ENCODE peak calls at places on chromosomes 13 and 19, in eight cellular contexts. X is HCT116, I is GM23338, S is K562, C is GM12878, F is endothelial cell of umbilical vein, Q is HepG2, A is H1. U is an unnamed sample.

GRCh38 chr13:45621950-45622349 is 6.4 kb upstream of the ERICH6B start:
- DNase-seq in X (no peak), I (peak; percentile 80), S (no peak), C (no peak), F (no peak), Q (no peak), A (peak; percentile 59), U (no peak)

GRCh38 chr13:41004875-41005693 is 14.0 kb downstream of the ELF1 start:
- DNase-seq in X (no peak), I (no peak), S (peak; percentile 63), C (peak; percentile 79), F (peak; percentile 34), Q (no peak), A (no peak), U (no peak)

GRCh38 chr13:27442797-27443196 is 7.6 kb downstream of the MTIF3 start:
- DNase-seq in X (no peak), I (no peak), S (no peak), C (no peak), F (no peak), Q (no peak), A (no peak), U (no peak)

GRCh38 chr19:12983561-12984142 is 11.6 kb upstream of the NFIX start:
- DNase-seq in X (peak; percentile 36), I (peak; percentile 80), S (peak; percentile 79), C (no peak), F (peak; percentile 83), Q (peak; percentile 53), A (peak; percentile 97), U (no peak)

GRCh38 chr19:44552324-44552723 is 22.8 kb upstream of the CEACAM20 start:
- DNase-seq in X (peak; percentile 63), I (peak; percentile 87), S (peak; percentile 78), C (no peak), F (peak; percentile 45), Q (peak; percentile 47), A (peak; percentile 95), U (no peak)

GRCh38 chr13:35908221-35908620 is 223.0 kb downstream of the DCLK1 start:
- DNase-seq in X (no peak), I (no peak), S (no peak), C (no peak), F (no peak), Q (no peak), A (no peak), U (no peak)

GRCh38 chr19:43776285-43776684 is 4.5 kb downstream of the KCNN4 start:
- DNase-seq in X (no peak), I (no peak), S (peak; percentile 69), C (no peak), F (no peak), Q (no peak), A (no peak), U (no peak)

GRCh38 chr19:10270180-10270615 is 722 bp upstream of the ICAM1 start:
- DNase-seq in X (no peak), I (peak; percentile 47), S (peak; percentile 69), C (no peak), F (no peak), Q (no peak), A (peak; percentile 57), U (no peak)

GRCh38 chr13:37476874-37477273 is 121.7 kb downstream of the POSTN start:
- DNase-seq in X (no peak), I (no peak), S (no peak), C (no peak), F (no peak), Q (no peak), A (no peak), U (no peak)

GRCh38 chr13:27965343-27965739 is 3.8 kb downstream of the CDX2 start:
- DNase-seq in X (no peak), I (peak; percentile 52), S (no peak), C (no peak), F (no peak), Q (no peak), A (no peak), U (no peak)

GRCh38 chr13:69101841-69102240 is 1005.8 kb upstream of the ATXN8OS start:
- DNase-seq in X (no peak), I (no peak), S (no peak), C (no peak), F (no peak), Q (no peak), A (no peak), U (no peak)

GRCh38 chr13:111882351-111882750 is 184.6 kb upstream of the SOX1 start:
- DNase-seq in X (no peak), I (no peak), S (no peak), C (no peak), F (no peak), Q (no peak), A (no peak), U (no peak)

GRCh38 chr13:99959127-99959529 is 12.4 kb downstream of the ZIC5 start:
- DNase-seq in X (no peak), I (peak; percentile 25), S (no peak), C (no peak), F (no peak), Q (no peak), A (no peak), U (no peak)
- TF ChIP-seq EZH2 in X (no peak), I (peak; percentile 69), S (no peak), C (no peak), F (peak; percentile 93), Q (no peak), A (peak; percentile 52), U (no peak)

GRCh38 chr19:6091771-6092291 is 18.5 kb downstream of the RFX2 start:
- DNase-seq in X (no peak), I (no peak), S (no peak), C (no peak), F (no peak), Q (no peak), A (no peak), U (no peak)

GRCh38 chr19:6088677-6089063 is 21.6 kb downstream of the RFX2 start:
- DNase-seq in X (no peak), I (no peak), S (peak; percentile 44), C (no peak), F (peak; percentile 64), Q (no peak), A (no peak), U (no peak)

GRCh38 chr19:6092329-6093286 is 17.7 kb downstream of the RFX2 start:
- DNase-seq in X (peak; percentile 48), I (peak; percentile 85), S (peak; percentile 90), C (no peak), F (peak; percentile 70), Q (peak; percentile 56), A (no peak), U (no peak)

GRCh38 chr19:6087074-6087506 is 23.2 kb downstream of the RFX2 start:
- DNase-seq in X (no peak), I (peak; percentile 18), S (peak; percentile 77), C (peak; percentile 40), F (no peak), Q (peak; percentile 75), A (no peak), U (no peak)

DNA sequence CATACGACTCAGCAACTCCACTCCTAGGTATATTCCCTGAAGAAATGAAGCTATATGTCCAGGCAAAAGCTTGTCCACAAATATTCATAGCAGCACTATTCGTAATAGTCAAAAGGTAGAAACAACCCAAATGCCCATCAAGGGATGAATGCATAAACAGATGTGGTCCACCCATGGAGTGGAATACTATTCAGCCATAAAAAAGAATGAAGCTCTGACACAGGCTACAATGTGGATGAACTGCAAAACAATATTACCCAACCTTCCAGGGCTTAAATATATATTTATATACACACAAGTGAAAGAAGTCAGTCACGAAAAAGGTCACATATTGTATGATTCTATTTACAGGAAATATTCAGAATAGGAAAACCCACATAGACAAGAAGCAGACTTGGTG is 19.7 kb downstream of the RFX2 start:
- DNase-seq in X (no peak), I (no peak), S (no peak), C (no peak), F (no peak), Q (no peak), A (no peak), U (no peak)
- TF ChIP-seq POLR2AphosphoS5 in X (no peak), I (no peak), S (no peak), C (no peak), F (no peak), Q (no peak), A (no peak), U (no peak)

GRCh38 chr19:1286451-1286858 is 782 bp downstream of the EFNA2 start:
- DNase-seq in X (no peak), I (no peak), S (no peak), C (no peak), F (no peak), Q (no peak), A (no peak), U (no peak)

GRCh38 chr19:1285737-1286360 is at the start of gene EFNA2:
- DNase-seq in X (no peak), I (no peak), S (peak; percentile 34), C (no peak), F (no peak), Q (no peak), A (no peak), U (no peak)

GRCh38 chr19:1287622-1288527 is 2.2 kb downstream of the EFNA2 start:
- DNase-seq in X (no peak), I (no peak), S (no peak), C (no peak), F (no peak), Q (no peak), A (no peak), U (no peak)

GRCh38 chr19:1288528-1289394 is 3.1 kb downstream of the EFNA2 start:
- DNase-seq in X (no peak), I (no peak), S (no peak), C (no peak), F (no peak), Q (no peak), A (no peak), U (no peak)

DNA sequence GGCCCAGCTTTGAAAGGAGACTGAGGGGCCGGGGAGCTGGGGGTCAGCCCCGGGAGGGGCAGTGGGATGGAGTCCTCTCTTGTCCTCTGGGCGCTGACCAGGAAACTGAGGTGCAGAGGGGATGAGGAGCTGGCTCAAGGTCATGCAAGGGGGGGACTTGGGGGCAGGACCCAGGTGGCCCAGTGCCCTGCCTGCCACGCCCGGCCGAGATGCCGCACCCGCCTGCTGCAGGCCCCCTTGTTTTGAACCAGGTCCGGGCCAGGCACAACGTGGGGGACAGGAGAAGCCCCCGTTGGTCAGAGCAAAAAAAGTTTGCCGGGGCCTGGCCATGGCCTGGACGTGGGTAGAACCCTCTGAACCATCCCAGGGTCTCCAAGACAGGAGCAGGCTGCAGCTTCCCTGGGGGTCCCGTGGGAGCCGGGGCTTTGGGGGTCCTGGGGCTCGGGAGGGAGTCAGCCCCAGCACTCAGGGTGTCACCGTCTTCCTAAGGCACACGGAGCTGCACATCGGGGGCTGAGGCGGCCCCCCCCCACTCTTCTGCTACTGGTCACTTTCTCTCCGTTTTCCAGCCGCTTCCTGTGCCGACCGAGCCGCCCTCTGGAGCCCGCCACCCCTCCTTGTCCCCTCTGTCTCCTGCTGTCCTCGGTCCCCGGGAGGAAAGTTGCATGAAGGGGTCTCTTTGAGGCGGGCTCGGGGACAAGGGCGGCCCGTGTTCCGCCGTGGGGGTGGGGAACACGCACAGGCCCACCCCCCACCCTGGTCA is 1.4 kb downstream of the EFNA2 start:
- DNase-seq in X (no peak), I (no peak), S (no peak), C (no peak), F (no peak), Q (no peak), A (no peak), U (no peak)
- TF ChIP-seq EZH2 in X (no peak), I (no peak), S (no peak), C (no peak), F (peak; percentile 68), Q (no peak), A (no peak), U (no peak)

DNA sequence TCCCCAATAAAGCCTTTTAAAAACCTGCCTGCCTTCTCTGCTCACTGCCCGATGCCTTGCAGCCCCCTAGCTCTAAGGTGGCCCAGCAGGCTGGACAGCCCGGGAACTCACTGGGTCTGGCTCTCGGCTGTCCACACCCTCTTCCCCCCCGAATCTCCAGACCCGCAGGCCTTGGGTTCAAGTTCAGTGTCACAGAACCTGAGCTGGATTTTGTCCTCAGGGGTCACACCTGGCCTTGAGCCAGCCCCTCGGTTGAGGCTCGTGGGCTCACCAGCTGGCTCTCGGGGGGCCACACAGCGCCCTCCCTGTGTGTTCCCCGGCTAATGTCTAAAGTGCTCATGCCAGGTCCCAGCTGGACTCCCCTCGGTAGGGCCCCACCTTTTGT is 6.7 kb downstream of the PNKP start:
- DNase-seq in X (no peak), I (no peak), S (no peak), C (no peak), F (no peak), Q (no peak), A (no peak), U (no peak)
- TF ChIP-seq POLR2AphosphoS5 in X (no peak), I (peak; percentile 13), S (peak; percentile 31), C (peak; percentile 58), F (peak; percentile 7), Q (no peak), A (peak; percentile 62), U (no peak)